ENCODE peak calls at places on chromosomes 3 and 15, in six cellular contexts. C, A, D, E, R and W are unnamed samples. For H3K4me1, the result is how much of the 10 kb centered on the place peaks cover.

GRCh38 chr3:63972196-63972595 is 51.1 kb downstream of the PSMD6 start:
- DNase-seq in C (no peak), A (no peak), D (no peak), E (no peak), R (no peak), W (no peak)

GRCh38 chr3:38579146-38579545 is 70.3 kb downstream of the SCN5A start:
- DNase-seq in C (no peak), A (no peak), D (peak), E (no peak), R (no peak), W (no peak)

GRCh38 chr3:14633819-14634424 is 17.6 kb upstream of the CCDC174 start:
- DNase-seq in C (no peak), A (peak), D (peak), E (no peak), R (peak), W (no peak)

GRCh38 chr15:68275165-68275746 is 2.3 kb upstream of the FEM1B start:
- DNase-seq in C (no peak), A (peak), D (peak), E (no peak), R (no peak), W (no peak)

GRCh38 chr3:127171320-127171719 is 21.6 kb upstream of the PRR23E start:
- DNase-seq in C (no peak), A (no peak), D (no peak), E (no peak), R (no peak), W (no peak)

GRCh38 chr15:90762109-90762508 is 45.0 kb downstream of the BLM start:
- DNase-seq in C (peak), A (no peak), D (peak), E (no peak), R (peak), W (peak)

GRCh38 chr15:96038650-96039049 is 291.9 kb upstream of the NR2F2 start:
- DNase-seq in C (no peak), A (no peak), D (no peak), E (no peak), R (no peak), W (no peak)

GRCh38 chr3:52455283-52456168 is at the start of gene NISCH:
- DNase-seq in C (peak), A (peak), D (peak), E (peak), R (peak), W (peak)

GRCh38 chr15:85825118-85825517 is 30.4 kb upstream of the KLHL25 start:
- DNase-seq in C (no peak), A (no peak), D (no peak), E (no peak), R (peak), W (no peak)

GRCh38 chr3:128336337-128337156 is 130.1 kb downstream of the DNAJB8 start:
- DNase-seq in C (no peak), A (no peak), D (no peak), E (no peak), R (no peak), W (peak)

GRCh38 chr3:179801831-179802230 is 149.0 kb downstream of the USP13 start:
- DNase-seq in C (no peak), A (no peak), D (no peak), E (no peak), R (no peak), W (no peak)

GRCh38 chr15:89905846-89906378 is 6.8 kb downstream of the ARPIN start:
- DNase-seq in C (no peak), A (no peak), D (no peak), E (no peak), R (no peak), W (no peak)

GRCh38 chr3:194476784-194477183 is 10.0 kb downstream of the ATP13A3 start:
- DNase-seq in C (no peak), A (no peak), D (no peak), E (no peak), R (peak), W (no peak)
- TF ChIP-seq EP300 in C (no peak), A (no peak), D (no peak), E (no peak), R (no peak), W (no peak)

GRCh38 chr3:55688154-55688553 is 201.0 kb upstream of the WNT5A start:
- DNase-seq in C (no peak), A (no peak), D (no peak), E (no peak), R (no peak), W (no peak)

GRCh38 chr3:55690161-55690560 is 203.1 kb upstream of the WNT5A start:
- DNase-seq in C (no peak), A (no peak), D (no peak), E (no peak), R (no peak), W (no peak)

GRCh38 chr3:55690746-55691540 is 203.8 kb upstream of the WNT5A start:
- DNase-seq in C (no peak), A (no peak), D (no peak), E (no peak), R (no peak), W (no peak)

GRCh38 chr3:55686720-55687254 is 199.7 kb upstream of the WNT5A start:
- DNase-seq in C (no peak), A (no peak), D (no peak), E (no peak), R (no peak), W (no peak)

DNA sequence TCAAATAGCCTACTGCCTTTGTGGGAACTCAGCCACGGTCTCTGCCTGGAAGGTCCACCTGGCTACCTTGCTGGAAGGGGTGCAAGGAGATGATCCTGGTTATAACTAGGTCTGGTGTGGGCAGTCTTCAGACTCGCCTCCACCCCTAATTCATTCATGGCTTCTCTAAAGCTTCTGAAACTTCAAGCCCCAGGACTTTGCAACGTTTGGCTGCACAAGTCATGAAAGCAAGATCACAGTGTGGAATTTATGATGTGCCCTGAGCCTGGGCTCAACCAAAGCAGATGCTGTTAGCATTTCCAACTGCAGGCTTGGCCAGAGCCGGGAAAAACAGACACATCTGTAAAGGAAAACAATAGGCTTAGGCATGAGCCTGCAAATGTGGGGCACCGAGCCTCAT is 200.4 kb upstream of the WNT5A start:
- DNase-seq in C (no peak), A (no peak), D (no peak), E (no peak), R (no peak), W (no peak)
- H3K4me1 ChIP-seq in C (under half), A (under half), D (under half), E (under half), R (under half), W (under half)

GRCh38 chr3:117735481-117736101 is 1026.0 kb downstream of the TUSC7 start:
- DNase-seq in C (no peak), A (peak), D (no peak), E (no peak), R (no peak), W (no peak)
- H3K27ac ChIP-seq in C (no peak), A (peak), D (no peak), E (no peak), R (no peak), W (no peak)

DNA sequence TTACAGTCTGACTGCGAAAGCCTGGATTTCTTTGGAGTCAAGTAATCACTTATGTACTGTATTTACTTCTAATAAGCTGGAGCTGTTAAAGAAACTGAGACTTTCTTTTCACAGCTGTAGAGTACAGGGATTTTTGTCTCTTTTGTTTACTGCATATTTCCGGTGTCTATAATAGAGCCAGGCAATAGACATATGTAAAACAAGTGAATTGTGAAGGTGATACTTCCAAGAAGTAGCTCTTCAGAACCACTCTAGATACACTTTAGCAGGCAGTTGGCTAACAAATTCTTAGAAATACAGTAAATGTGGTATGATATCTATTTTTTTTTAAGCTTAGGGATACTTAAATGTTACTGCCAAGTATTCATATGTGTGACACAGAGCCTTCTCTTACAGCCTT is 22.0 kb upstream of the NEO1 start:
- DNase-seq in C (no peak), A (no peak), D (no peak), E (no peak), R (no peak), W (no peak)
- TF ChIP-seq EP300 in C (no peak), A (no peak), D (no peak), E (no peak), R (no peak), W (no peak)

GRCh38 chr15:62854420-62855084 is 188.0 kb upstream of the TPM1 start:
- DNase-seq in C (no peak), A (no peak), D (no peak), E (no peak), R (no peak), W (peak)
- H3K4me1 ChIP-seq in C (under half), A (half or more), D (under half), E (under half), R (under half), W (half or more)

GRCh38 chr3:29282431-29283296 is 1.8 kb downstream of the RBMS3 start:
- DNase-seq in C (no peak), A (peak), D (no peak), E (peak), R (no peak), W (no peak)
- H3K27ac ChIP-seq in C (peak), A (peak), D (peak), E (peak), R (peak), W (peak)